ENCODE peak calls at places on chromosomes 12 and 14, in four cellular contexts. W is SJCRH30, U is psoas muscle, L is lung. B is an unnamed sample.

GRCh38 chr14:100056964-100057817 is 8.0 kb upstream of the EVL start:
- DNase-seq in W (no peak), U (no peak), L (no peak), B (no peak)

GRCh38 chr14:77316872-77317271 is 3.8 kb downstream of the POMT2 start:
- DNase-seq in W (no peak), U (peak), L (no peak), B (no peak)

GRCh38 chr14:55697358-55697985 is 117.5 kb downstream of the KTN1 start:
- DNase-seq in W (no peak), U (no peak), L (no peak), B (no peak)

GRCh38 chr14:96889091-96889490 is 91.9 kb downstream of the VRK1 start:
- DNase-seq in W (no peak), U (no peak), L (no peak), B (no peak)

GRCh38 chr12:114625294-114625851 is 58.6 kb downstream of the TBX3 start:
- DNase-seq in W (peak), U (no peak), L (peak), B (no peak)

GRCh38 chr14:103891667-103892215 is 36.5 kb upstream of the TDRD9 start:
- DNase-seq in W (no peak), U (no peak), L (no peak), B (no peak)

GRCh38 chr12:14570231-14570630 is 2.5 kb upstream of the PLBD1 start:
- DNase-seq in W (no peak), U (no peak), L (no peak), B (no peak)

GRCh38 chr14:90426663-90427062 is 29.8 kb downstream of the CALM1 start:
- DNase-seq in W (peak), U (peak), L (no peak), B (peak)

GRCh38 chr12:52903855-52904508 is 894 bp downstream of the KRT8 start:
- DNase-seq in W (peak), U (no peak), L (peak), B (peak)

GRCh38 chr12:96099986-96100385 is 64.6 kb upstream of the LTA4H start:
- DNase-seq in W (no peak), U (no peak), L (no peak), B (no peak)

GRCh38 chr14:61542848-61543790 is 152.2 kb upstream of the HIF1A start:
- DNase-seq in W (no peak), U (no peak), L (no peak), B (no peak)

GRCh38 chr12:63927511-63927910 is 83.0 kb downstream of the SRGAP1 start:
- DNase-seq in W (no peak), U (no peak), L (no peak), B (no peak)

GRCh38 chr14:94707494-94707893 is 62.4 kb downstream of the GSC start:
- DNase-seq in W (no peak), U (no peak), L (no peak), B (no peak)

GRCh38 chr12:63445266-63445665 is 223.0 kb downstream of the DPY19L2 start:
- DNase-seq in W (peak), U (no peak), L (no peak), B (no peak)

GRCh38 chr14:74637184-74637562 is 25.1 kb upstream of the LTBP2 start:
- DNase-seq in W (no peak), U (no peak), L (no peak), B (no peak)

GRCh38 chr12:58458093-58458492 is 462.2 kb downstream of the LRIG3 start:
- DNase-seq in W (no peak), U (no peak), L (no peak), B (no peak)

GRCh38 chr12:45730842-45731336 is 1.4 kb downstream of the ARID2 start:
- DNase-seq in W (no peak), U (no peak), L (no peak), B (no peak)

GRCh38 chr12:90234455-90234854 is 525.8 kb upstream of the ATP2B1 start:
- DNase-seq in W (peak), U (no peak), L (no peak), B (no peak)

GRCh38 chr12:90238872-90239271 is 530.2 kb upstream of the ATP2B1 start:
- DNase-seq in W (no peak), U (no peak), L (no peak), B (no peak)

GRCh38 chr12:90237841-90238240 is 529.2 kb upstream of the ATP2B1 start:
- DNase-seq in W (no peak), U (no peak), L (no peak), B (no peak)

GRCh38 chr12:90233168-90234100 is 524.8 kb upstream of the ATP2B1 start:
- DNase-seq in W (no peak), U (no peak), L (no peak), B (no peak)

DNA sequence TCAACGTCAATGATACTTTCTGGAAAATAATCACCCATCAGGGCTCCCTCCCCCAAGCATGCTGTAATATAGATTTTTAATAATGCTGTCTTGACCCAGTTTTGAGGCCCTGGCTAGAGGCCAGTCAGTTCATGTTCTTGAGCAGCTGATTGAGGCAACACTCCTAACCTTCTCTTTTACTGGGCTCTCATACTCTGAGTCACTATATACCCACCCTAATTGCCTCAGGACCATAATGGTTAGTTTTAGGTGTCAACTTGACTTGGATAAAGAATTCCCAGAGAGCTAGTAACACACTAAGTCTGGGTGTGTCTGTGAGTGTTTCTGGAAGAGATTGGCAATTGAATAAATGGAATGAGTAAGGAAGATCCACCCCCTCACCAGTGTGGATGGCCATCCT is 527.0 kb upstream of the ATP2B1 start:
- DNase-seq in W (no peak), U (no peak), L (no peak), B (no peak)
- H3K27ac ChIP-seq in W (no peak), U (no peak), L (no peak), B (no peak)

GRCh38 chr14:63676615-63677014 is 34.9 kb upstream of the WDR89 start:
- DNase-seq in W (no peak), U (no peak), L (no peak), B (no peak)
- H3K27ac ChIP-seq in W (no peak), U (no peak), L (no peak), B (no peak)

GRCh38 chr12:28191690-28192089 is 1.4 kb downstream of the CCDC91 start:
- DNase-seq in W (no peak), U (no peak), L (no peak), B (no peak)

GRCh38 chr12:28190321-28191017 is at the start of gene CCDC91:
- DNase-seq in W (peak), U (peak), L (peak), B (peak)

GRCh38 chr12:28192145-28192544 is 1.9 kb downstream of the CCDC91 start:
- DNase-seq in W (no peak), U (no peak), L (no peak), B (no peak)

GRCh38 chr12:28191018-28191595 is 851 bp downstream of the CCDC91 start:
- DNase-seq in W (peak), U (no peak), L (peak), B (no peak)

DNA sequence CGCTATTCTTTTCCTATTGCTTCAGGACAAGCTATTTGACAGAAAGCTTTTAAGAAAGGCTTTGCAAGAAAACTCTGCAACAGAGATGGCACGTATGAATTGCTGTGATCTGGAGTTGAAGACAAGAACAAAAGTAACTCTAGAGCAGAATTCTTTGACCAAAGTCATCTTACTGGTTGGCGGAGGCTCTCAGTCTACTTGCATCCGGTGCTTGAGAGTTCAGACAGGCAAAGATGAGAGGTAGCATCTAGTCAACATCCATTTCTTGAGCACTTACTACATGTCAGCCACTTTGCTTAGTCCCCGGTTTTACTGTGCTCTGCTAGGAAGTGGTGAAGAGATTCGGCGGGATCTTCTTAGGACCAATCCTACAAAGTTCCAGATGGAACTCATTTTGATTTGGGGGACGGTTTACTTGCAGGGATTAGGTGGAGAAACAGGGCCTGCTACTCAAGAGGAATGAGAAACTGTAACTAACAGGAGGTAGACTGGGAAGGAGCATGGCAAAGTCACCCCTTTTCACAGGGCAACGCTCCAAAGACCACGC is 409 bp upstream of the CCDC91 start:
- DNase-seq in W (no peak), U (no peak), L (no peak), B (no peak)
- H3K27ac ChIP-seq in W (peak), U (peak), L (peak), B (peak)

GRCh38 chr12:8681129-8681902 is 16.5 kb upstream of the RIMKLB start:
- DNase-seq in W (peak), U (no peak), L (peak), B (no peak)
- H3K27ac ChIP-seq in W (no peak), U (no peak), L (no peak), B (peak)

DNA sequence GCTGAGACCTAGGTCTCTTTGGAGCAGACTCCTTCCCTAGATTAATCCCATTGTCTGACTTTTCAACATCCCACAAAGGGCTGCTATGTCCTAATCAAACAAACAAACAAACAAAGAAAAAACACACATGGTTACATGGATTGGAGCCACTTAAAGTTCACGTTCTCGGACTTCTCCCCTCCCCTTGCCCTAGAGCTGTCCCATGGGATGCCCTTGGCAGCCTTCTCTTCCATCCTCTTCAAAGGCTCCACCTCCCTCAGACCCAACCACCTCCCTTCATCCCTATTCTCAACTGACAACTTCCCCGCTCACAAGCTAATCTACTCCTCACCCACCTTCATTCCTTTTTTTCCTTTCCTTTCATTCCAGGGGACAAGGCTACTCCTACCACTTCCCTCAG is 40.5 kb downstream of the GPR135 start:
- DNase-seq in W (no peak), U (peak), L (no peak), B (peak)
- H3K27ac ChIP-seq in W (no peak), U (peak), L (peak), B (peak)

GRCh38 chr14:50237448-50237847 is 6.1 kb upstream of the SOS2 start:
- DNase-seq in W (no peak), U (no peak), L (no peak), B (no peak)
- H3K27ac ChIP-seq in W (no peak), U (no peak), L (no peak), B (no peak)

GRCh38 chr14:102341566-102341965 is 21.1 kb downstream of the CINP start:
- DNase-seq in W (no peak), U (no peak), L (no peak), B (no peak)
- H3K27ac ChIP-seq in W (no peak), U (no peak), L (no peak), B (no peak)

B was measured in left ventricle myocardium inferior.